ENCODE peak calls at places on chromosomes 16 and 17, in four cellular contexts. T, S, Z and D are unnamed samples.

GRCh38 chr17:61129876-61130275 is 269.8 kb upstream of the TBX2 start:
- DNase-seq in T (no peak), S (no peak), Z (no peak), D (no peak)

GRCh38 chr16:4847774-4848587 is 700 bp downstream of the UBN1 start:
- DNase-seq in T (peak), S (peak), Z (peak), D (no peak)

GRCh38 chr16:50814043-50814442 is 72.2 kb downstream of the CYLD start:
- DNase-seq in T (no peak), S (no peak), Z (no peak), D (no peak)

GRCh38 chr16:569445-570254 is at the start of gene PIGQ:
- DNase-seq in T (peak), S (peak), Z (peak), D (peak)

GRCh38 chr17:81150379-81151038 is 14.8 kb upstream of the PVALEF start:
- DNase-seq in T (no peak), S (no peak), Z (no peak), D (no peak)

GRCh38 chr16:12458591-12459400 is 344.9 kb downstream of the CPPED1 start:
- DNase-seq in T (no peak), S (no peak), Z (peak), D (peak)

GRCh38 chr16:56203052-56203451 is 11.8 kb downstream of the GNAO1 start:
- DNase-seq in T (peak), S (peak), Z (peak), D (no peak)

GRCh38 chr17:77919276-77919675 is 39.2 kb upstream of the TNRC6C start:
- DNase-seq in T (no peak), S (no peak), Z (no peak), D (no peak)

GRCh38 chr16:21150375-21151001 is at the start of gene DNAH3:
- DNase-seq in T (peak), S (no peak), Z (no peak), D (no peak)

GRCh38 chr17:17304521-17304985 is 1.4 kb downstream of the NT5M start:
- DNase-seq in T (no peak), S (peak), Z (no peak), D (no peak)

GRCh38 chr17:17837966-17838962 is 1.5 kb upstream of the SREBF1 start:
- DNase-seq in T (peak), S (no peak), Z (no peak), D (no peak)

GRCh38 chr17:16484445-16485169 is 7.4 kb downstream of the LRRC75A start:
- DNase-seq in T (no peak), S (no peak), Z (no peak), D (no peak)

GRCh38 chr16:11202260-11203091 is 53.5 kb downstream of the SOCS1 start:
- DNase-seq in T (no peak), S (no peak), Z (no peak), D (no peak)

GRCh38 chr17:58414596-58414997 is 2.7 kb downstream of the RNF43 start:
- DNase-seq in T (peak), S (no peak), Z (no peak), D (no peak)

GRCh38 chr17:83170571-83171260 is 91.3 kb downstream of the METRNL start:
- DNase-seq in T (no peak), S (no peak), Z (no peak), D (no peak)

GRCh38 chr17:72119963-72120877 is 600 bp upstream of the SOX9 start:
- DNase-seq in T (peak), S (no peak), Z (no peak), D (no peak)

GRCh38 chr17:50938821-50939541 is 72.8 kb upstream of the TOB1 start:
- DNase-seq in T (no peak), S (no peak), Z (no peak), D (peak)